ENCODE peak calls at places on chromosome X, in seven cellular contexts. N is mesenchymal stem cell, D is SK-N-SH, W is neural progenitor cell, F is NT2/D1, O is neuronal stem cell, S is K562. Z is an unnamed sample.

GRCh38 chrX:3442685-3443084 is 96.2 kb upstream of the MXRA5 start:
- DNase-seq in N (no peak), D (no peak), S (no peak), F (no peak), O (no peak), W (no peak), Z (no peak)

GRCh38 chrX:45479196-45479834 is 278.6 kb upstream of the DIPK2B start:
- DNase-seq in O (no peak), D (no peak), N (peak; percentile 86), S (no peak), W (no peak), F (no peak), Z (no peak)

GRCh38 chrX:39811391-39811790 is 286.4 kb downstream of the BCOR start:
- DNase-seq in O (peak; percentile 62), N (peak; percentile 26), D (no peak), W (peak; percentile 93), F (no peak), S (peak; percentile 16), Z (no peak)

GRCh38 chrX:46713672-46714487 is 45.0 kb downstream of the SLC9A7 start:
- DNase-seq in N (peak; percentile 3), W (no peak), F (no peak), S (no peak), D (no peak), O (no peak), Z (no peak)

GRCh38 chrX:81577028-81577427 is 375.1 kb downstream of the SH3BGRL start:
- DNase-seq in F (no peak), N (no peak), D (no peak), W (no peak), S (no peak), O (no peak), Z (no peak)

GRCh38 chrX:52608961-52609360 is 45.7 kb downstream of the SSX7 start:
- DNase-seq in W (no peak), F (no peak), N (no peak), O (no peak), S (no peak), D (no peak), Z (no peak)

GRCh38 chrX:20527458-20528099 is 260.9 kb upstream of the RPS6KA3 start:
- DNase-seq in N (peak; percentile 40), S (peak; percentile 12), D (peak; percentile 26), O (no peak), F (no peak), W (peak; percentile 36), Z (no peak)

GRCh38 chrX:148784137-148784536 is 283.7 kb downstream of the AFF2 start:
- DNase-seq in W (peak; percentile 53), O (no peak), D (no peak), S (no peak), F (no peak), N (no peak), Z (no peak)

GRCh38 chrX:132171881-132172280 is 44.1 kb upstream of the FRMD7 start:
- DNase-seq in W (no peak), O (no peak), S (no peak), D (no peak), F (no peak), N (no peak), Z (no peak)

GRCh38 chrX:3939967-3940610 is 226.6 kb upstream of the PRKX start:
- DNase-seq in O (no peak), S (no peak), N (peak; percentile 13), F (peak; percentile 20), D (peak; percentile 38), W (peak; percentile 41), Z (no peak)

GRCh38 chrX:150934453-150934852 is 36.0 kb upstream of the CD99L2 start:
- DNase-seq in N (no peak), D (no peak), S (no peak), W (peak; percentile 28), F (no peak), O (no peak), Z (no peak)

GRCh38 chrX:150365051-150365952 is 2.2 kb downstream of the MAMLD1 start:
- DNase-seq in O (peak; percentile 57), F (no peak), S (peak; percentile 54), W (peak; percentile 85), D (peak; percentile 78), N (peak; percentile 71), Z (peak; percentile 77)

GRCh38 chrX:6292599-6292998 is 63.9 kb upstream of the NLGN4X start:
- DNase-seq in N (no peak), S (no peak), F (no peak), O (no peak), W (peak; percentile 28), D (peak; percentile 11), Z (no peak)

GRCh38 chrX:43064096-43064495 is 286.1 kb upstream of the PPP1R2C start:
- DNase-seq in D (no peak), N (peak; percentile 18), W (no peak), S (no peak), O (no peak), F (no peak), Z (no peak)

GRCh38 chrX:13899607-13900006 is 82.7 kb upstream of the GPM6B start:
- DNase-seq in F (no peak), S (no peak), W (no peak), O (no peak), N (peak; percentile 30), D (no peak), Z (no peak)

GRCh38 chrX:39857780-39858179 is 240.0 kb downstream of the BCOR start:
- DNase-seq in O (no peak), F (no peak), S (peak; percentile 17), D (no peak), W (no peak), N (peak; percentile 12), Z (no peak)

GRCh38 chrX:69361286-69361926 is 142.7 kb upstream of the NALF2 start:
- DNase-seq in S (no peak), W (no peak), O (no peak), F (no peak), N (no peak), D (peak; percentile 27), Z (no peak)

GRCh38 chrX:103823591-103823990 is 8.5 kb downstream of the RAB9B start:
- DNase-seq in F (no peak), O (no peak), D (no peak), W (no peak), S (no peak), N (peak; percentile 0), Z (no peak)

GRCh38 chrX:135327299-135327698 is 18.0 kb downstream of the ETDC start:
- DNase-seq in D (no peak), W (no peak), S (no peak), O (no peak), F (no peak), N (peak; percentile 61), Z (no peak)

GRCh38 chrX:1453390-1453783 is 678 bp upstream of the ASMTL start:
- DNase-seq in O (no peak), W (no peak), N (no peak), D (no peak), F (no peak), S (no peak), Z (no peak)

GRCh38 chrX:107537815-107538214 is 88.4 kb downstream of the FRMPD3 start:
- DNase-seq in D (peak; percentile 21), S (peak; percentile 41), O (peak; percentile 9), W (peak; percentile 72), N (peak; percentile 46), F (peak; percentile 66), Z (peak; percentile 24)

GRCh38 chrX:137792214-137792613 is 226.3 kb downstream of the ZIC3 start:
- DNase-seq in S (no peak), O (no peak), N (no peak), F (no peak), W (peak; percentile 3), D (no peak), Z (no peak)

GRCh38 chrX:148536961-148537360 is 36.5 kb downstream of the AFF2 start:
- DNase-seq in W (no peak), N (no peak), F (no peak), O (no peak), S (no peak), D (no peak), Z (no peak)

GRCh38 chrX:27808226-27808625 is 436 bp downstream of the MAGEB10 start:
- DNase-seq in O (no peak), D (no peak), S (no peak), F (no peak), N (no peak), W (no peak), Z (no peak)

GRCh38 chrX:48520455-48520854 is 1.2 kb upstream of the EBP start:
- DNase-seq in F (no peak), D (no peak), S (no peak), N (no peak), O (no peak), W (no peak), Z (peak; percentile 33)

GRCh38 chrX:13094780-13095425 is 50.5 kb upstream of the FAM9C start:
- DNase-seq in O (no peak), F (no peak), S (no peak), D (no peak), N (peak; percentile 23), W (peak; percentile 51), Z (no peak)

GRCh38 chrX:141879616-141880015 is 24.1 kb upstream of the MAGEC1 start:
- DNase-seq in O (no peak), D (no peak), S (no peak), N (no peak), W (no peak), F (no peak), Z (no peak)
- H3K36me3 ChIP-seq in O (no peaks in the 10 kb centered on the region), D (no peaks in the 10 kb centered on the region), S (no peaks in the 10 kb centered on the region), N (no peaks in the 10 kb centered on the region), W (no peaks in the 10 kb centered on the region), F (no peaks in the 10 kb centered on the region), Z (no peaks in the 10 kb centered on the region)

GRCh38 chrX:133376422-133376821 is 38.9 kb downstream of the GPC4 start:
- DNase-seq in W (no peak), F (no peak), D (no peak), O (no peak), N (no peak), S (no peak), Z (no peak)
- H3K9ac ChIP-seq in W (no peak overlapping the region), F (no peak overlapping the region), D (no peak overlapping the region), O (no peak overlapping the region), N (no peak overlapping the region), S (no peak overlapping the region), Z (no peak overlapping the region)

DNA sequence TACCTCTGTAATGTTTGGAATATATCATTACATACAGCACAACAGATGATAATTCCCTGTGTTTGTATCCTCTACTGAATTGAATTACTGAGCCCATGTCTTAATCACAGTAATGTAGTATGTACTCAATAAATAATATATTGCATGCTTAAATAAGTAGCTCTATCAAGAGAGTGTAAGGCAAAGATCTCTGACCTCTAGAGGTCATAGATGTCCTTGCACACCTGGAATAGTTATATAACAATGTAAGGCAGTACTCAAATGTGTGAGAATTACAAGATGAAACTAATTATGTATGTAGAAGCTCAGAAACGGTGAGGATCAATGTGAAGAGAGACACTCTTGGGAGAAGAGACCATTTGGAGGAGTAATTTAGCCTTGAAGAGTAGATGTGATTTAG is 14.3 kb upstream of the GCNA start:
- DNase-seq in S (no peak), F (no peak), D (no peak), O (no peak), N (no peak), W (no peak), Z (no peak)
- H3K36me3 ChIP-seq in S (peaks cover 94% of the 10 kb centered on the region), F (peaks cover 78% of the 10 kb centered on the region), D (peaks cover 49% of the 10 kb centered on the region), O (peaks cover 92% of the 10 kb centered on the region), N (peaks cover 89% of the 10 kb centered on the region), W (peaks cover 26% of the 10 kb centered on the region), Z (peaks cover 92% of the 10 kb centered on the region)

GRCh38 chrX:25807022-25807421 is 331.1 kb upstream of the MAGEB18 start:
- DNase-seq in W (no peak), F (no peak), N (no peak), D (no peak), S (no peak), O (no peak), Z (no peak)
- H3K9ac ChIP-seq in W (no peak overlapping the region), F (no peak overlapping the region), N (no peak overlapping the region), D (no peak overlapping the region), S (no peak overlapping the region), O (no peak overlapping the region), Z (no peak overlapping the region)